ENCODE peak calls at places on chromosomes 7 and 10, in nine cellular contexts. T is PC-3, V is OCI-LY7, P is MM.1S, H is GM23248, L is GM23338, R is HCT116, U is SK-N-SH, A is neural progenitor cell. O is an unnamed sample.

GRCh38 chr7:118152149-118152548 is 31.8 kb upstream of the LSM8 start:
- DNase-seq in T (no peak), V (no peak), P (no peak), H (peak; percentile 55), L (peak; percentile 44), R (no peak), U (no peak), A (no peak), O (no peak)

GRCh38 chr7:100029591-100029990 is 14.2 kb downstream of the ZKSCAN1 start:
- DNase-seq in T (no peak), V (no peak), P (no peak), H (no peak), L (no peak), R (no peak), U (no peak), A (no peak), O (no peak)

GRCh38 chr10:59107147-59107546 is 69.3 kb upstream of the PHYHIPL start:
- DNase-seq in T (no peak), V (no peak), P (no peak), H (no peak), L (no peak), R (no peak), U (no peak), A (no peak), O (no peak)

GRCh38 chr7:77665161-77665560 is 31.1 kb upstream of the RSBN1L start:
- DNase-seq in T (no peak), V (no peak), P (no peak), H (peak; percentile 13), L (no peak), R (no peak), U (no peak), A (no peak), O (no peak)

GRCh38 chr10:97059006-97059871 is 126.5 kb downstream of the SLIT1 start:
- DNase-seq in T (no peak), V (no peak), P (no peak), H (no peak), L (peak; percentile 83), R (no peak), U (peak; percentile 54), A (peak; percentile 64), O (no peak)

GRCh38 chr10:12729885-12730284 is 271.6 kb downstream of the CCDC3 start:
- DNase-seq in T (no peak), V (no peak), P (no peak), H (no peak), L (peak; percentile 86), R (no peak), U (peak; percentile 42), A (peak; percentile 65), O (no peak)

GRCh38 chr7:148303295-148304013 is 287.1 kb upstream of the C7orf33 start:
- DNase-seq in T (peak; percentile 83), V (peak; percentile 42), P (peak; percentile 40), H (peak; percentile 82), L (no peak), R (no peak), U (peak; percentile 35), A (no peak), O (peak; percentile 80)

GRCh38 chr7:77368974-77369373 is 47.2 kb downstream of the GSAP start:
- DNase-seq in T (peak; percentile 41), V (no peak), P (no peak), H (no peak), L (no peak), R (peak; percentile 4), U (no peak), A (no peak), O (no peak)

GRCh38 chr10:114635797-114636550 is 22.1 kb downstream of the ABLIM1 start:
- DNase-seq in T (no peak), V (no peak), P (no peak), H (no peak), L (no peak), R (no peak), U (no peak), A (no peak), O (no peak)

GRCh38 chr7:19663816-19664531 is 44.9 kb downstream of the POLR1F start:
- DNase-seq in T (peak; percentile 75), V (peak; percentile 10), P (peak; percentile 45), H (no peak), L (no peak), R (no peak), U (no peak), A (no peak), O (no peak)

GRCh38 chr10:8192301-8192700 is 137.8 kb downstream of the GATA3 start:
- DNase-seq in T (no peak), V (no peak), P (no peak), H (no peak), L (no peak), R (no peak), U (no peak), A (no peak), O (no peak)

GRCh38 chr10:82041018-82041417 is 166.0 kb downstream of the NRG3 start:
- DNase-seq in T (no peak), V (no peak), P (no peak), H (no peak), L (peak; percentile 56), R (no peak), U (no peak), A (peak; percentile 27), O (no peak)

GRCh38 chr10:317219-317868 is 182.1 kb downstream of the ZMYND11 start:
- DNase-seq in T (no peak), V (peak; percentile 91), P (no peak), H (peak; percentile 78), L (no peak), R (no peak), U (no peak), A (no peak), O (no peak)

GRCh38 chr10:122699796-122700466 is at the start of gene C10orf120:
- DNase-seq in T (no peak), V (no peak), P (no peak), H (no peak), L (no peak), R (no peak), U (no peak), A (no peak), O (no peak)

GRCh38 chr10:93916257-93917063 is 22.7 kb downstream of the SLC35G1 start:
- DNase-seq in T (peak; percentile 71), V (peak; percentile 11), P (peak; percentile 39), H (peak; percentile 59), L (peak; percentile 64), R (peak; percentile 22), U (peak; percentile 34), A (peak; percentile 18), O (peak; percentile 56)

GRCh38 chr7:23893942-23894890 is 184.2 kb downstream of the STK31 start:
- DNase-seq in T (no peak), V (no peak), P (peak; percentile 95), H (peak; percentile 9), L (no peak), R (no peak), U (peak; percentile 44), A (no peak), O (no peak)

GRCh38 chr7:90720970-90721768 is 125.0 kb downstream of the CDK14 start:
- DNase-seq in T (no peak), V (peak; percentile 67), P (no peak), H (peak; percentile 77), L (peak; percentile 43), R (no peak), U (no peak), A (no peak), O (peak; percentile 74)
- H3K4me3 ChIP-seq in T (no peak overlapping the region), V (peak overlapping the region; percentile 10), P (no peak overlapping the region), H (peak overlapping the region; percentile 27), L (no peak overlapping the region), R (no peak overlapping the region), U (no peak overlapping the region), A (no peak overlapping the region), O (no peak overlapping the region)

GRCh38 chr10:47309403-47310089 is 9.5 kb downstream of the GDF10 start:
- DNase-seq in T (peak; percentile 9), V (no peak), P (no peak), H (peak; percentile 29), L (peak; percentile 74), R (no peak), U (peak; percentile 58), A (peak; percentile 32), O (no peak)

GRCh38 chr10:47311900-47312662 is 10.2 kb upstream of the GDF2 start:
- DNase-seq in T (peak; percentile 74), V (peak; percentile 76), P (peak; percentile 73), H (peak; percentile 89), L (peak; percentile 91), R (peak; percentile 31), U (peak; percentile 90), A (peak; percentile 91), O (peak; percentile 88)

GRCh38 chr10:47310090-47310505 is 10.1 kb downstream of the GDF10 start:
- DNase-seq in T (no peak), V (no peak), P (no peak), H (no peak), L (no peak), R (no peak), U (no peak), A (no peak), O (no peak)

GRCh38 chr10:47312663-47312995 is 9.6 kb upstream of the GDF2 start:
- DNase-seq in T (no peak), V (no peak), P (no peak), H (no peak), L (no peak), R (no peak), U (no peak), A (no peak), O (no peak)

DNA sequence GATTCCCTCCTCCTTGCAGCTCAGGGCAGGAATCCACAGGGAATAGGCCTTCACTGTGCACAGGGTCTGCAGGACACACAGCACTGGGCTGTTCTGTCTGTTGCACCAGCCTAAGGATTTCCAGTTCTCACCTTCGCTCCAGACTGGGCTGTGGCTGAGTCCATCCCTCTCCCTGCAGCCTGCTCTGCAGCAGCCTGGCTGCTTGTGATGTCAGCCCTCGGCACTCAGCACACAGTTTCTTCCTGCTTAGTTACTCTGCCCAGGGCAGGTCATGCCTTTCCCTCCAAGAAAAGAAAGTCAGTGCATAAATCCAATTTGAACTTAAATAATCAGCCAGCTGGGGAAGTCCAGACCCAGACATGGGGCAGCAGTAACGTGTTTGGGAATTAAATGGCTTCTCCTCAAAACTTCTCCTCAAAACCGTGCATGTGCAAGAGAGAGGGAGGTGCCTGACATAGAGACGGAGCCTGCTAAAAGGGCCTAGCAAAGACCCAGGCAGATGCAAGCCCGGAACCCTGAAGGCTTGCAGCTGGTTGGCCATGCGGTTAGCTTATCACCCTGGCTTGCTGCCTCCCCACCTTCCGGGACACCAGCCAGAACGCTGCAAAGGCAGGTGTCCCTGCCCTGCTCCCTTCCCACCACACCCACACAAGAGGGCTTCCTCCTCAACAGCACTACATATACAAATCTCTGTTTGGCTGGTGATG is 10.9 kb upstream of the GDF2 start:
- DNase-seq in T (peak; percentile 41), V (no peak), P (no peak), H (no peak), L (no peak), R (no peak), U (no peak), A (no peak), O (no peak)
- TF ChIP-seq EZH2phosphoT487 in T (no peak), V (no peak), P (no peak), H (no peak), L (no peak), R (no peak), U (no peak), A (no peak), O (no peak)

GRCh38 chr10:91061187-91061586 is 140.3 kb upstream of the ANKRD1 start:
- DNase-seq in T (no peak), V (no peak), P (no peak), H (no peak), L (no peak), R (no peak), U (no peak), A (no peak), O (no peak)
- H2AFZ ChIP-seq in T (no peak overlapping the region), V (no peak overlapping the region), P (no peak overlapping the region), H (no peak overlapping the region), L (no peak overlapping the region), R (no peak overlapping the region), U (no peak overlapping the region), A (no peak overlapping the region), O (no peak overlapping the region)

GRCh38 chr7:33932832-33933468 is 27.6 kb downstream of the BMPER start:
- DNase-seq in T (peak; percentile 89), V (peak; percentile 50), P (peak; percentile 68), H (peak; percentile 90), L (peak; percentile 86), R (peak; percentile 66), U (peak; percentile 80), A (peak; percentile 81), O (peak; percentile 84)
- H3K4me3 ChIP-seq in T (peak overlapping the region; percentile 48), V (no peak overlapping the region), P (peak overlapping the region; percentile 43), H (peak overlapping the region; percentile 46), L (no peak overlapping the region), R (no peak overlapping the region), U (peak overlapping the region; percentile 30), A (no peak overlapping the region), O (no peak overlapping the region)

O was measured in hepatocyte.